ENCODE peak calls at places on chromosomes 13 and 19, in seven cellular contexts. N is HCT116, U is GM12878, E is IMR-90, S is K562, H is HepG2, C is H1. Q is an unnamed sample.

GRCh38 chr13:104015646-104016396 is 949.6 kb upstream of the SLC10A2 start:
- DNase-seq in U (no peak), H (no peak), C (no peak), E (peak), N (no peak), S (no peak), Q (no peak)

GRCh38 chr19:14375582-14376291 is 5.5 kb upstream of the ADGRE5 start:
- DNase-seq in C (no peak), U (no peak), H (no peak), N (no peak), E (peak), S (no peak), Q (no peak)

GRCh38 chr19:41552558-41552957 is 23.4 kb upstream of the CEACAM21 start:
- DNase-seq in H (no peak), C (no peak), N (no peak), E (no peak), U (peak), S (no peak), Q (no peak)

GRCh38 chr19:16021796-16022195 is 54.5 kb upstream of the TPM4 start:
- DNase-seq in C (no peak), N (no peak), S (no peak), U (no peak), E (no peak), H (no peak), Q (no peak)

GRCh38 chr19:14772995-14773394 is 5.4 kb downstream of the ADGRE2 start:
- DNase-seq in U (no peak), E (no peak), H (no peak), S (no peak), C (no peak), N (no peak), Q (no peak)

GRCh38 chr13:45773236-45773635 is 71.1 kb downstream of the CBY2 start:
- DNase-seq in S (no peak), E (peak), H (no peak), N (no peak), C (no peak), U (no peak), Q (no peak)

GRCh38 chr19:54164369-54165068 is 5.0 kb upstream of the LENG1 start:
- DNase-seq in U (no peak), E (peak), S (peak), N (peak), H (no peak), C (peak), Q (peak)

GRCh38 chr19:50418186-50419021 is at the start of gene SPIB:
- DNase-seq in N (no peak), H (no peak), U (no peak), S (no peak), E (no peak), C (no peak), Q (no peak)

GRCh38 chr19:10044390-10044789 is 31.1 kb downstream of the RDH8 start:
- DNase-seq in E (no peak), S (peak), H (no peak), U (no peak), N (peak), C (no peak), Q (peak)

GRCh38 chr13:34152409-34152808 is 334.5 kb downstream of the RFC3 start:
- DNase-seq in C (no peak), E (no peak), U (no peak), S (no peak), N (no peak), H (no peak), Q (no peak)

GRCh38 chr19:3734310-3734600 is 26.1 kb downstream of the TJP3 start:
- DNase-seq in S (no peak), C (no peak), N (no peak), E (no peak), U (no peak), H (no peak), Q (no peak)

GRCh38 chr19:10566658-10567410 is 1.0 kb upstream of the KRI1 start:
- DNase-seq in H (no peak), C (no peak), N (no peak), U (peak), S (no peak), E (no peak), Q (no peak)

GRCh38 chr19:33209844-33210230 is 15.7 kb downstream of the LRP3 start:
- DNase-seq in H (no peak), S (no peak), N (no peak), U (no peak), E (no peak), C (no peak), Q (no peak)

GRCh38 chr13:87582399-87582798 is 88.8 kb upstream of the SLITRK5 start:
- DNase-seq in S (no peak), U (no peak), E (no peak), H (no peak), C (no peak), N (no peak), Q (no peak)

GRCh38 chr13:110254151-110254679 is 52.7 kb downstream of the COL4A1 start:
- DNase-seq in C (no peak), U (no peak), S (no peak), H (no peak), E (peak), N (no peak), Q (no peak)

GRCh38 chr19:3547301-3547731 is 8.3 kb downstream of the TEKTIP1 start:
- DNase-seq in E (no peak), U (no peak), C (no peak), N (no peak), S (no peak), H (no peak), Q (no peak)

GRCh38 chr19:43439183-43440063 is 24.7 kb downstream of the TEX101 start:
- DNase-seq in H (peak), E (no peak), C (no peak), U (no peak), S (no peak), N (peak), Q (peak)

GRCh38 chr13:30576528-30576927 is 41.2 kb upstream of the USPL1 start:
- DNase-seq in C (no peak), U (no peak), N (no peak), E (peak), S (peak), H (peak), Q (no peak)

GRCh38 chr13:105972306-105972721 is 563.1 kb downstream of the EFNB2 start:
- DNase-seq in N (no peak), U (no peak), S (no peak), E (no peak), H (no peak), C (no peak), Q (no peak)

GRCh38 chr19:35253316-35254286 is 4.8 kb downstream of the LSR start:
- DNase-seq in U (no peak), S (no peak), N (no peak), C (no peak), E (no peak), H (peak), Q (no peak)

GRCh38 chr13:91313103-91313502 is 34.4 kb upstream of the MIR17HG start:
- DNase-seq in N (no peak), E (peak), U (no peak), C (no peak), S (peak), H (peak), Q (peak)

GRCh38 chr19:32422435-32422834 is 16.9 kb downstream of the DPY19L3 start:
- DNase-seq in E (no peak), C (no peak), N (no peak), U (no peak), S (no peak), H (no peak), Q (no peak)

GRCh38 chr19:30068528-30069395 is 126.7 kb downstream of the URI1 start:
- DNase-seq in E (no peak), N (no peak), S (no peak), H (no peak), C (no peak), U (no peak), Q (no peak)

GRCh38 chr19:49790866-49791265 is 22.2 kb downstream of the FUZ start:
- DNase-seq in E (peak), S (peak), H (no peak), N (no peak), C (no peak), U (no peak), Q (no peak)

GRCh38 chr13:51538626-51539179 is 45.6 kb upstream of the WDFY2 start:
- DNase-seq in N (no peak), U (no peak), C (no peak), E (no peak), S (no peak), H (no peak), Q (no peak)

GRCh38 chr13:33466262-33466661 is 180.7 kb upstream of the STARD13 start:
- DNase-seq in E (no peak), S (no peak), C (no peak), H (no peak), N (no peak), U (no peak), Q (no peak)

DNA sequence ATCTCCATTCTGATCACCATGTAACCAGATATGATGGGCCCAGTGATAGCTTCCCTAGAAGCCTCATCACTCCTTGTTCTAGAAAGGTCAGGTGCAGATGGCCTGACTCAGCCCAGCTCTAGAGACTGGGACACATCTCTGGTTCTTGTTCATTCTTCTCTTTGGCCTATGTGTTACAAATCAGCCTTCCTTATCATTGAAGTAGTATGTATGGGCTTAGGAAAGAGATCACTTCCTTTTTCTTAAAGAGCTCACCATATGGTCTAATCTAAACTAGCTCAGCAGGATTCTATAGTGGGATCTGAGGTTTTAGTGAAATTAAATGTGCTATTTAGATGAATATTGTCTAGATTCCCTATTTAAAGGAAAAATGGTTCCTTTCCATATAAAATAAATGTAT is 19.4 kb upstream of the ARL11 start:
- DNase-seq in C (no peak), E (peak), S (no peak), H (no peak), N (no peak), U (no peak), Q (no peak)
- H3K4me2 ChIP-seq in C (no peak), E (no peak), S (no peak), H (no peak), N (no peak), U (no peak), Q (no peak)

DNA sequence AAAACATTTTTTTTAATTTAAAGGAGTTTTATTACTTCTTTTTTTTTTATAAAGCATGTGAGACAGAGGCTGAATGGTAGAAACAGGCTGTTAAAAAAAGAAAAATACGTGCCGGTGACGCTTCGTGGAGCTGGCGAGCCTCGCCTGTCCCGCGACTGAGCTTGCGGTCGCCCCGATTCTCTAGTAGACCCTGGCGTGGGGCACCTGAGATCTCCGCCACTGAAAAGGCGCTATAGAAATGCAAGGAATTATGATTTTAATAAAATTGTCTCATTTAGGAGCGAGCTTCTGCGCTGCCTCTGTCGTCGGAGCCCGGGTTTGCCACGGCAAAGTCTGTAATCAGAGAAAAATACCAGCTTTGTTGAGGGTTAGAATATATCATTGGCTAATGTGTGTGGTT is 18.4 kb downstream of the NFIX start:
- DNase-seq in S (no peak), E (no peak), H (no peak), C (no peak), U (no peak), N (no peak), Q (no peak)
- TF ChIP-seq CEBPB in S (no peak), E (no peak), H (no peak), C (no peak), U (no peak), N (no peak), Q (no peak)

GRCh38 chr19:8307400-8307964 is 676 bp downstream of the CD320 start:
- DNase-seq in S (peak), N (no peak), E (no peak), C (no peak), H (peak), U (no peak), Q (no peak)
- TF ChIP-seq CTCF in S (peak), N (no peak), E (no peak), C (no peak), H (peak), U (no peak), Q (no peak)

GRCh38 chr19:5035817-5036732 is 67.2 kb downstream of the KDM4B start:
- DNase-seq in S (no peak), U (no peak), C (no peak), E (no peak), N (no peak), H (no peak), Q (no peak)
- H3K4me2 ChIP-seq in S (no peak), U (no peak), C (no peak), E (no peak), N (no peak), H (no peak), Q (no peak)